ENCODE peak calls at places on chromosomes 1 and 21, in eight cellular contexts. G is NB4, X is stomach, R is psoas muscle, C is IMR-90, W is prostate gland, E is epithelial cell of esophagus, T is thoracic aorta. J is an unnamed sample.

GRCh38 chr1:43847290-43847689 is 86.3 kb upstream of the ARTN start:
- DNase-seq in G (no peak), X (no peak), R (no peak), C (no peak), W (no peak), E (peak; percentile 75), T (no peak), J (no peak)

GRCh38 chr1:17581389-17582123 is 42.1 kb downstream of the ARHGEF10L start:
- DNase-seq in G (no peak), X (no peak), R (no peak), C (no peak), W (no peak), E (peak; percentile 21), T (no peak), J (no peak)

GRCh38 chr1:206897175-206897574 is at the start of gene IL24:
- DNase-seq in G (no peak), X (peak; percentile 20), R (no peak), C (no peak), W (no peak), E (peak; percentile 47), T (no peak), J (no peak)

GRCh38 chr1:11522400-11523235 is 43.7 kb downstream of the DISP3 start:
- DNase-seq in G (no peak), X (no peak), R (no peak), C (no peak), W (no peak), E (no peak), T (no peak), J (no peak)

GRCh38 chr1:52296345-52296744 is 69.7 kb downstream of the CC2D1B start:
- DNase-seq in G (peak; percentile 65), X (no peak), R (no peak), C (peak; percentile 68), W (no peak), E (peak; percentile 73), T (no peak), J (peak; percentile 5)

GRCh38 chr1:61079898-61080336 is 2.4 kb upstream of the NFIA start:
- DNase-seq in G (peak; percentile 78), X (peak; percentile 82), R (peak; percentile 89), C (peak; percentile 67), W (peak; percentile 81), E (peak; percentile 75), T (peak; percentile 52), J (no peak)

GRCh38 chr21:31299291-31300147 is 44.5 kb downstream of the TIAM1 start:
- DNase-seq in G (no peak), X (no peak), R (no peak), C (no peak), W (peak; percentile 15), E (peak; percentile 83), T (no peak), J (peak; percentile 21)

GRCh38 chr21:34707876-34708325 is 39.1 kb downstream of the CLIC6 start:
- DNase-seq in G (peak; percentile 17), X (no peak), R (no peak), C (no peak), W (no peak), E (no peak), T (no peak), J (no peak)

GRCh38 chr1:84851839-84852238 is 41.2 kb downstream of the LPAR3 start:
- DNase-seq in G (no peak), X (no peak), R (no peak), C (peak; percentile 91), W (no peak), E (peak; percentile 92), T (no peak), J (peak; percentile 60)

GRCh38 chr21:42661688-42662429 is 8.4 kb downstream of the PDE9A start:
- DNase-seq in G (no peak), X (no peak), R (no peak), C (no peak), W (no peak), E (no peak), T (no peak), J (no peak)

GRCh38 chr1:9128520-9129371 is at the start of gene GPR157:
- DNase-seq in G (peak; percentile 81), X (peak; percentile 94), R (peak; percentile 95), C (peak; percentile 61), W (peak; percentile 91), E (peak; percentile 88), T (peak; percentile 45), J (no peak)

GRCh38 chr1:225823811-225824261 is 13.9 kb downstream of the EPHX1 start:
- DNase-seq in G (no peak), X (no peak), R (peak; percentile 30), C (no peak), W (no peak), E (no peak), T (no peak), J (no peak)

GRCh38 chr1:15352122-15352957 is 57.3 kb upstream of the EFHD2 start:
- DNase-seq in G (peak; percentile 71), X (peak; percentile 77), R (no peak), C (peak; percentile 84), W (peak; percentile 67), E (peak; percentile 93), T (no peak), J (peak; percentile 87)

GRCh38 chr1:40075251-40075650 is 21.8 kb downstream of the PPT1 start:
- DNase-seq in G (peak; percentile 18), X (no peak), R (no peak), C (no peak), W (no peak), E (no peak), T (no peak), J (no peak)

GRCh38 chr1:68473060-68473459 is 23.3 kb upstream of the RPE65 start:
- DNase-seq in G (no peak), X (no peak), R (no peak), C (no peak), W (no peak), E (no peak), T (no peak), J (no peak)

GRCh38 chr1:68464891-68465290 is 15.1 kb upstream of the RPE65 start:
- DNase-seq in G (no peak), X (no peak), R (no peak), C (no peak), W (no peak), E (no peak), T (no peak), J (no peak)

DNA sequence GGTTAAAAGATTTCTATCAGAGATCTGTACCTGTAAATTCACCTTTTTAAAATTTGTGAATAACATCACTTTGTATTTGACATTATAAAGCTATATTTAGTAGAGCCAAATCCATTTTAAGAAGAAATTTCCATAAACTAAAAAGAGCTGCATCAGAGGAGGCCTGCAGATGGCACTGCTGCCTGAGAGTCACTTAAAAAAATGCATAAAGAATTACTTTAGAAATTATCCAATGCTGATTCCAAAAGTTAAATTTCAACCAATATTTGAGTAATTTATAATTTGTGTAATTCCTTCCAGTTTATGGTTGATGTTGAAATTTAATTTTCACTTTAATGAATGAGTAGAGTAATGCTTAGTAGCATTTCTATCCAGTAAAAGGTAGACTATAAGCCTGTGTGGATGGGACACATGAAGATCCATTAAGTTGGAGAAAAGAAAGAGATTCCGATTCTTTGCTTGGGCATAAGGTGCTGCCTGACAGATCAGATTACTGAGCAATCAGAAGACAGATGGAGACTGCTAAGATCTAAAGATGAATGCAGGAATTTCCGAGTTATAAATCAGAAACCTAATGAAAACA is 20.7 kb upstream of the RPE65 start:
- DNase-seq in G (peak; percentile 8), X (no peak), R (no peak), C (peak; percentile 41), W (no peak), E (peak; percentile 28), T (no peak), J (no peak)
- TF ChIP-seq CTCF in G (peak; percentile 47), X (no peak), R (peak; percentile 58), C (peak; percentile 73), W (peak; percentile 37), E (peak; percentile 76), T (peak; percentile 35), J (peak; percentile 76)

DNA sequence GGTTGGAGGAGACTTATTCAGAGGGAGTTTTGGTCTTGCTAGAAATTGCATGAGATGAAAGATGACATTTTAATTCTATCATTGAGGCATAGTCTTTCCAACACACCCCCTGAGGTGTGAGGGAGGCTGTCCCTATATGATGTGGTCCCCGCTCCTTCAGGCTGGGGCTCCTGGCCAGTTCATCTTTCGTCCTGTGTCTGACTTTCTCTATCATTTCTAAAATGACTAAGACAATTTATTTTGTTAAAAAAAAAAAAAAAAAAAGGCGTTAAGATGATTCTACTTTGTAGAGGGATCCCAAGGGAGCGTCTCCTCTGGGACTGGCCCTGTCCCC is 50.5 kb downstream of the PRKCZ start:
- DNase-seq in G (no peak), X (no peak), R (no peak), C (no peak), W (no peak), E (no peak), T (no peak), J (no peak)
- TF ChIP-seq CTCF in G (no peak), X (no peak), R (no peak), C (no peak), W (no peak), E (no peak), T (no peak), J (no peak)

DNA sequence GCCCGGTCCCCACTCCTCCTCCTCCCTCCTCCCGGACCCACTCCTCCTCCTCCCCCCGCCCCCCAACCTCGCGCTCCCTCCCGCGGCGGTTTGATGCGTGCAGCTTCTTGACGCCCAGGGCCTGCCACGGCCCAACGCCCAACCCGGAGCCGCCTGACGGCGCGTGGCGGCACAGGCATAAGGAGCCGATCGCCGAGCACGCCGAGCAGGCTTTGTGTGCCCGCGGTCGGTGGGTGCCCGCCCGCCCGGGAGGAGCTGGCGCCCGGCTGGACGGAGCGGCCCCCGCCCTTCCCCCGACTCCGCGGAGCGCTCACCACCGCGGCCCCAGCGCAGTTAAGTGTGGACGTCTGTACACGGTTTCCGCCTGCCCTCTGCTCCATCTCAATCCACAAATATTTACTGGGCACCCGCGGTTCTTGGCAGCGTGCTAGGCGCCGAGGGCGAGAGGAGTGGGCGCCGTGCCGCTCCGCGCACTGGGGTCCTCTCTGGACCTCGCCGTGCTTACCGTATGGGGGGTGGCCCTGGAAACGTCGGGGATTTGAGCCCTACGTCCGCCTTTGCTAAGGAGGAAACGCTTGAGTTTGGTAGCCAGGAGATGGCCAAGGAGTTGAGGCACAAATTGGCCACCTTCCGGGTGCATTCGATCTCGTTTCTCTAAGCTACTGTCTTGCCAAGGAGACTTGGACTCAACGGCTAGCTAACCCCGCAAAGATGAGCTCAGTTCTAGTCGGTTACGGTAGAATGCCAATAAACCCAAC is 428 bp upstream of the HDGF start:
- DNase-seq in G (peak; percentile 99), X (peak; percentile 97), R (peak; percentile 99), C (peak; percentile 95), W (peak; percentile 97), E (peak; percentile 98), T (peak; percentile 89), J (peak; percentile 64)
- TF ChIP-seq CTCF in G (no peak), X (no peak), R (no peak), C (peak; percentile 6), W (peak; percentile 35), E (no peak), T (peak; percentile 8), J (no peak)

DNA sequence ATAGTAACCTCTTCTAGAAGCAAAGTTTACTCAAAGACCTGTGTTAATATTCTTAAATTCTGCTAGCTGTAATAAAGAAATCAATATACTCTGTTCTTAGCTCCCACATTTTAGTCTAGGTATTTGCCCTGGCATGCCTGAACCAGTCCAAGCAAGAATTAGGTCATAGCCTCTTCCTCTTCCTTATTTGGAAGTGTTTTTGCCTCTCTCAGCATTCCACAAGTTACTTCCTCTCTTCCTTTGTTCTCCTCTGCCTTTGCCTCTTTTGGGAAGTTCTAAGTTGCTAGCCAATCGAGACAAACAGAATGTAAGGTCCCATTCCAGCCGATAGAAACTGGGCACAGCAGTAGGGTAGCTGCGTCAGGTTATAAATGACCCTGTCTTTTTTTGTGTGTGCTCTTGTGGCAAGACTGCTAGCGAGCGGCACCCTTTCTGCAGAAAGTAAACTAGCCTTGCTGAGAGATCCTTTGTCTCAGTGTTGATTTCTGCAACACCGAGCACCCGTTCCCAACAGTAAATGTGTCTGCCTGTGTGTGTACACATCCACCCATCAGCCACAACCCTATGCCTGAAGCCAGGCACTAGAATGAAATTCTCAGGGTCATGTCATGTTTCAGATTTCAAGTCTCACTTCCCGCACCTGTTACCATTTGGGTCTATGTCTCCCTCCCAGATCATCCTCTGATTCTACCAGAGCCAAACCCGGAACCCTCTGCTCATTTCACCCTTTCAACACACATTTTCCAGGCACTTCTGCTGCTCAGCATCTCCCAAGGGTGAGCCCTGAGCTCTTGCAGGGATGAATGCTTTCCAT is 37.5 kb downstream of the LRRC3 start:
- DNase-seq in G (no peak), X (no peak), R (peak; percentile 14), C (no peak), W (no peak), E (peak; percentile 10), T (no peak), J (no peak)
- TF ChIP-seq CTCF in G (no peak), X (no peak), R (no peak), C (no peak), W (no peak), E (no peak), T (no peak), J (no peak)

J was measured in kidney epithelial cell.